ENCODE peak calls at places on chromosomes 7 and 10, in seven cellular contexts. One of them, this sample, is unnamed.

GRCh38 chr7:517848-518629 is 1.6 kb downstream of the PDGFA start:
- DNase-seq in OCI-LY7: no peak
- DNase-seq in hepatocyte: peak; percentile 83
- DNase-seq in psoas muscle: peak; percentile 80
- DNase-seq in heart left ventricle: peak; percentile 72
- DNase-seq in upper lobe of right lung: peak; percentile 82
- DNase-seq in endodermal cell: peak; percentile 80
- DNase-seq in this sample: peak; percentile 92

GRCh38 chr10:6247041-6247712 is 44.4 kb downstream of the PFKFB3 start:
- DNase-seq in OCI-LY7: no peak
- DNase-seq in psoas muscle: no peak
- DNase-seq in upper lobe of right lung: no peak
- DNase-seq in hepatocyte: no peak
- DNase-seq in endodermal cell: peak; percentile 32
- DNase-seq in heart left ventricle: no peak
- DNase-seq in this sample: no peak

GRCh38 chr10:79328737-79329504 is 18.3 kb upstream of the PPIF start:
- DNase-seq in psoas muscle: no peak
- DNase-seq in heart left ventricle: peak; percentile 14
- DNase-seq in upper lobe of right lung: no peak
- DNase-seq in endodermal cell: no peak
- DNase-seq in hepatocyte: peak; percentile 65
- DNase-seq in OCI-LY7: no peak
- DNase-seq in this sample: no peak

GRCh38 chr7:155665957-155666287 is 21.5 kb downstream of the RBM33 start:
- DNase-seq in upper lobe of right lung: no peak
- DNase-seq in psoas muscle: no peak
- DNase-seq in endodermal cell: no peak
- DNase-seq in OCI-LY7: no peak
- DNase-seq in heart left ventricle: no peak
- DNase-seq in hepatocyte: peak; percentile 44
- DNase-seq in this sample: no peak

GRCh38 chr7:105719395-105719794 is 138.1 kb upstream of the EFCAB10 start:
- DNase-seq in heart left ventricle: no peak
- DNase-seq in OCI-LY7: no peak
- DNase-seq in endodermal cell: no peak
- DNase-seq in psoas muscle: no peak
- DNase-seq in hepatocyte: no peak
- DNase-seq in upper lobe of right lung: no peak
- DNase-seq in this sample: no peak

GRCh38 chr10:3944591-3944990 is 159.6 kb upstream of the KLF6 start:
- DNase-seq in OCI-LY7: no peak
- DNase-seq in hepatocyte: no peak
- DNase-seq in heart left ventricle: no peak
- DNase-seq in psoas muscle: no peak
- DNase-seq in endodermal cell: no peak
- DNase-seq in upper lobe of right lung: no peak
- DNase-seq in this sample: no peak

GRCh38 chr10:74539317-74539716 is 287.1 kb upstream of the KAT6B start:
- DNase-seq in psoas muscle: no peak
- DNase-seq in endodermal cell: no peak
- DNase-seq in OCI-LY7: no peak
- DNase-seq in upper lobe of right lung: no peak
- DNase-seq in heart left ventricle: no peak
- DNase-seq in hepatocyte: no peak
- DNase-seq in this sample: no peak

GRCh38 chr10:72746606-72747357 is 54.8 kb downstream of the MCU start:
- DNase-seq in hepatocyte: no peak
- DNase-seq in psoas muscle: no peak
- DNase-seq in upper lobe of right lung: no peak
- DNase-seq in heart left ventricle: no peak
- DNase-seq in endodermal cell: no peak
- DNase-seq in OCI-LY7: no peak
- DNase-seq in this sample: no peak

GRCh38 chr10:102009801-102010425 is 46.1 kb downstream of the ARMH3 start:
- DNase-seq in psoas muscle: no peak
- DNase-seq in hepatocyte: peak; percentile 86
- DNase-seq in OCI-LY7: peak; percentile 80
- DNase-seq in endodermal cell: peak; percentile 72
- DNase-seq in upper lobe of right lung: no peak
- DNase-seq in heart left ventricle: peak; percentile 47
- DNase-seq in this sample: no peak

GRCh38 chr7:25790261-25790660 is 361.7 kb upstream of the NFE2L3 start:
- DNase-seq in heart left ventricle: no peak
- DNase-seq in upper lobe of right lung: no peak
- DNase-seq in hepatocyte: no peak
- DNase-seq in endodermal cell: no peak
- DNase-seq in OCI-LY7: no peak
- DNase-seq in psoas muscle: no peak
- DNase-seq in this sample: no peak

GRCh38 chr7:153103219-153103618 is 343.7 kb downstream of the ACTR3B start:
- DNase-seq in OCI-LY7: no peak
- DNase-seq in endodermal cell: no peak
- DNase-seq in hepatocyte: no peak
- DNase-seq in upper lobe of right lung: no peak
- DNase-seq in psoas muscle: no peak
- DNase-seq in heart left ventricle: no peak
- DNase-seq in this sample: no peak

GRCh38 chr10:131935260-131935659 is 34.5 kb downstream of the PPP2R2D start:
- DNase-seq in heart left ventricle: no peak
- DNase-seq in upper lobe of right lung: no peak
- DNase-seq in OCI-LY7: no peak
- DNase-seq in psoas muscle: no peak
- DNase-seq in endodermal cell: no peak
- DNase-seq in hepatocyte: no peak
- DNase-seq in this sample: no peak

GRCh38 chr7:151348970-151349369 is 7.4 kb downstream of the NUB1 start:
- DNase-seq in endodermal cell: no peak
- DNase-seq in psoas muscle: no peak
- DNase-seq in upper lobe of right lung: no peak
- DNase-seq in heart left ventricle: no peak
- DNase-seq in OCI-LY7: peak; percentile 29
- DNase-seq in hepatocyte: no peak
- DNase-seq in this sample: no peak

GRCh38 chr10:119273413-119273812 is 66.0 kb downstream of the GRK5 start:
- DNase-seq in endodermal cell: no peak
- DNase-seq in heart left ventricle: no peak
- DNase-seq in hepatocyte: no peak
- DNase-seq in psoas muscle: no peak
- DNase-seq in upper lobe of right lung: no peak
- DNase-seq in OCI-LY7: no peak
- DNase-seq in this sample: no peak

GRCh38 chr7:12741951-12742575 is 54.6 kb downstream of the ARL4A start:
- DNase-seq in heart left ventricle: no peak
- DNase-seq in OCI-LY7: no peak
- DNase-seq in hepatocyte: no peak
- DNase-seq in upper lobe of right lung: no peak
- DNase-seq in endodermal cell: no peak
- DNase-seq in psoas muscle: no peak
- DNase-seq in this sample: no peak

GRCh38 chr10:119253433-119254174 is 46.2 kb downstream of the GRK5 start:
- DNase-seq in heart left ventricle: peak; percentile 67
- DNase-seq in endodermal cell: peak; percentile 72
- DNase-seq in hepatocyte: peak; percentile 88
- DNase-seq in psoas muscle: peak; percentile 79
- DNase-seq in OCI-LY7: no peak
- DNase-seq in upper lobe of right lung: no peak
- DNase-seq in this sample: peak; percentile 95

GRCh38 chr7:17939111-17939669 is 1.1 kb downstream of the SNX13 start:
- DNase-seq in upper lobe of right lung: no peak
- DNase-seq in endodermal cell: no peak
- DNase-seq in heart left ventricle: no peak
- DNase-seq in hepatocyte: peak; percentile 11
- DNase-seq in psoas muscle: no peak
- DNase-seq in OCI-LY7: peak; percentile 28
- DNase-seq in this sample: no peak

GRCh38 chr7:31648288-31648687 is 38.7 kb upstream of the PPP1R17 start:
- DNase-seq in heart left ventricle: no peak
- DNase-seq in psoas muscle: no peak
- DNase-seq in OCI-LY7: no peak
- DNase-seq in hepatocyte: no peak
- DNase-seq in endodermal cell: no peak
- DNase-seq in upper lobe of right lung: no peak
- DNase-seq in this sample: no peak

GRCh38 chr7:103573479-103574058 is 127.6 kb upstream of the SLC26A5 start:
- DNase-seq in heart left ventricle: no peak
- DNase-seq in psoas muscle: no peak
- DNase-seq in upper lobe of right lung: no peak
- DNase-seq in hepatocyte: peak; percentile 25
- DNase-seq in endodermal cell: no peak
- DNase-seq in OCI-LY7: peak; percentile 24
- DNase-seq in this sample: no peak

DNA sequence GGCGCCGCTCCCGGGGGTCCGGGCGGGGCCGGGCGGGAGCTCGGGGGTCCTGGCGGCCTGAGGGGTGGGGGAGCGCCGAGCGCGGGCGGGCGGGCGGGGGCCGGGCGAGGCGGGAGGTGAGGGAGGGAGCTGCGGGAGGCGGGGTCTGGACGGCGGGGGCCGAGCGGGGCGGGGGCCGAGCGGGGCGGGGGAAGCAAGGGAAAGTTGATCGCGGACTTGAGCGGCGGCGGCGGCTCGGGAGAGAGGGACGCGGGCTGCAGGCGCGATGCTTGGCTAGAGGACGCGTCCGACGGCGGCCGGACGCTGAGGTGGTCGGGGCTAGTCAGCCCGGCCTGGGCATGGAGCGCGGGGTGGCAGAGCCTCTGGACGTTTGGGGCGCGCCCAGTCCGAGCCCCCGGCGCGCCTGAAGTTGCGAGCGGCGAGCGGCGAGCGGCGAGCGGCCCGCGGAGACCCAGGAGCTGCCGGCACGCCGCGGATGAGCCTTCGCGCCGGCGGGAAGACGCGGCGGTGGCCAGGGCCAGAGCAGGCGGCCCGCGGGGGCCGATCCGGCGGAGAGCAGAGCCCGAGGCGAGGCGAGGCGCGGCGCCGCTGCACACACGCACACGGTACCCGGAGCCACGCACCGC is at the start of gene CDH23:
- DNase-seq in OCI-LY7: no peak
- DNase-seq in heart left ventricle: peak; percentile 74
- DNase-seq in psoas muscle: peak; percentile 51
- DNase-seq in upper lobe of right lung: peak; percentile 74
- DNase-seq in endodermal cell: peak; percentile 87
- DNase-seq in hepatocyte: peak; percentile 50
- DNase-seq in this sample: no peak
- H3K4me3 ChIP-seq in OCI-LY7: no peak within 1 kb of the TSS
- H3K4me3 ChIP-seq in heart left ventricle: peak within 1 kb of the TSS; percentile 52
- H3K4me3 ChIP-seq in psoas muscle: peak within 1 kb of the TSS; percentile 63
- H3K4me3 ChIP-seq in upper lobe of right lung: peak within 1 kb of the TSS; percentile 50
- H3K4me3 ChIP-seq in endodermal cell: peak within 1 kb of the TSS; percentile 75
- H3K4me3 ChIP-seq in hepatocyte: peak within 1 kb of the TSS; percentile 42
- H3K4me3 ChIP-seq in this sample: peak within 1 kb of the TSS; percentile 45

GRCh38 chr7:2554654-2555053 is 670 bp downstream of the BRAT1 start:
- DNase-seq in endodermal cell: peak; percentile 64
- DNase-seq in hepatocyte: no peak
- DNase-seq in OCI-LY7: peak; percentile 48
- DNase-seq in heart left ventricle: no peak
- DNase-seq in psoas muscle: no peak
- DNase-seq in upper lobe of right lung: peak; percentile 65
- DNase-seq in this sample: no peak
- H3K4me1 ChIP-seq in endodermal cell: peaks cover 8% of the 10 kb centered on the region
- H3K4me1 ChIP-seq in hepatocyte: peaks cover 8% of the 10 kb centered on the region
- H3K4me1 ChIP-seq in OCI-LY7: peaks cover 37% of the 10 kb centered on the region
- H3K4me1 ChIP-seq in heart left ventricle: peaks cover 24% of the 10 kb centered on the region
- H3K4me1 ChIP-seq in psoas muscle: peaks cover 23% of the 10 kb centered on the region
- H3K4me1 ChIP-seq in upper lobe of right lung: peaks cover 33% of the 10 kb centered on the region
- H3K4me1 ChIP-seq in this sample: peaks cover 29% of the 10 kb centered on the region

DNA sequence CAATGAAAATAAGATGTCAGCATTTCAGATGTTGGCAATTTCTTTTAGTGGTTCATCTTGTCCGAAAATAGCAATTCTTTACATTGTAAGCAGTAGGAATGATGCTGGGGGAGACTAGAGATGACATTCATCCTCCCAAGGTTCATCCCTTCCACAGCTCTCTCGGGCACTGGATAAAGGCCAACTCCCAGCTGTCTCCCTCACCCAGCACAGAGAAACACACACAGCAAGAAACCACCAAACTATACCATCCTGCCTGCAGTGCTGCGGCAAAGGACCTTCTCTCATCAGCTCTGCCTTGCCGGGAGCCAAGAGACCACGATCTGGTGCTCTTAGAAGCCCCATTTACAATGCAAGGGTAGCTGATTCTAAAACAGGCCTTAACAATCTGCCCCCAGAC is 5.0 kb downstream of the FGFR2 start:
- DNase-seq in heart left ventricle: no peak
- DNase-seq in upper lobe of right lung: peak; percentile 11
- DNase-seq in OCI-LY7: no peak
- DNase-seq in endodermal cell: no peak
- DNase-seq in psoas muscle: no peak
- DNase-seq in hepatocyte: no peak
- DNase-seq in this sample: no peak
- H3K4me3 ChIP-seq in heart left ventricle: no peak overlapping the region
- H3K4me3 ChIP-seq in upper lobe of right lung: no peak overlapping the region
- H3K4me3 ChIP-seq in OCI-LY7: no peak overlapping the region
- H3K4me3 ChIP-seq in endodermal cell: no peak overlapping the region
- H3K4me3 ChIP-seq in psoas muscle: no peak overlapping the region
- H3K4me3 ChIP-seq in hepatocyte: no peak overlapping the region
- H3K4me3 ChIP-seq in this sample: no peak overlapping the region

DNA sequence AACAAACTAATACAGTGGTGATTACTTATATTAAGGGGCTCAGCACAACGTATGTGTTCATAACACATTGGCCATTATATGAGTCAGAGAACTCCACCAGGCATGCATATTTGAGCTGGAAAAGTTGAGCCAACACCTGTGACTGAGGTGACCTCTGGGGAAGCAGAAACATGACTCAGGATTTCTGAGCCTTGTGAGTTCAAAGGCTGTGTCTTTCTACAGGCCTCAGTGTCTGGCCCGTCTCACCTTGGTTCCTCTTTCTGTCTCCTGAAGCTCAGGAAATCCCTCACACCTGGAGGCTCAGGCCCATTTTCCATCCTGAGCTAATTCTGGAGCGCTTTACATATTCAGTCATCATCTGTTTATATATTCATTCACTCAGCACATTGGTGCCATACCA is 230.9 kb upstream of the AGK start:
- DNase-seq in psoas muscle: no peak
- DNase-seq in endodermal cell: no peak
- DNase-seq in upper lobe of right lung: no peak
- DNase-seq in heart left ventricle: no peak
- DNase-seq in hepatocyte: peak; percentile 16
- DNase-seq in OCI-LY7: no peak
- DNase-seq in this sample: no peak
- H3K4me1 ChIP-seq in psoas muscle: no peaks in the 10 kb centered on the region
- H3K4me1 ChIP-seq in endodermal cell: no peaks in the 10 kb centered on the region
- H3K4me1 ChIP-seq in upper lobe of right lung: no peaks in the 10 kb centered on the region
- H3K4me1 ChIP-seq in heart left ventricle: no peaks in the 10 kb centered on the region
- H3K4me1 ChIP-seq in hepatocyte: no peaks in the 10 kb centered on the region
- H3K4me1 ChIP-seq in OCI-LY7: no peaks in the 10 kb centered on the region
- H3K4me1 ChIP-seq in this sample: no peaks in the 10 kb centered on the region

GRCh38 chr7:42315096-42315495 is 78.1 kb upstream of the GLI3 start:
- DNase-seq in hepatocyte: no peak
- DNase-seq in OCI-LY7: no peak
- DNase-seq in psoas muscle: no peak
- DNase-seq in upper lobe of right lung: no peak
- DNase-seq in heart left ventricle: no peak
- DNase-seq in endodermal cell: no peak
- DNase-seq in this sample: no peak
- H3K4me3 ChIP-seq in hepatocyte: no peak overlapping the region
- H3K4me3 ChIP-seq in OCI-LY7: peak overlapping the region; percentile 8
- H3K4me3 ChIP-seq in psoas muscle: no peak overlapping the region
- H3K4me3 ChIP-seq in upper lobe of right lung: no peak overlapping the region
- H3K4me3 ChIP-seq in heart left ventricle: no peak overlapping the region
- H3K4me3 ChIP-seq in endodermal cell: no peak overlapping the region
- H3K4me3 ChIP-seq in this sample: no peak overlapping the region

This sample was measured in tibial artery.